ENCODE peak calls at places on chromosomes 12 and 14, in eight cellular contexts. I is kidney, Y is C1 segment of cervical spinal cord, Q is NCI-H2029, J is adipocyte, K is HCEC 1CT, B is choroid plexus epithelial cell, X is cerebellar cortex. R is an unnamed sample.
A peak's percentile ranks its signal among the peaks of the same experiment; 100 is the strongest.

GRCh38 chr12:9051156-9051545 is 61.8 kb downstream of the KLRG1 start:
- DNase-seq in I (no peak), Y (no peak), Q (no peak), J (no peak), K (no peak), B (no peak), X (no peak), R (no peak)

GRCh38 chr12:68481181-68481941 is 129.3 kb upstream of the RAP1B start:
- DNase-seq in I (no peak), Y (no peak), Q (no peak), J (peak; percentile 38), K (no peak), B (no peak), X (no peak), R (peak; percentile 42)

GRCh38 chr12:126353604-126354003 is 1288.4 kb downstream of the AACS start:
- DNase-seq in I (no peak), Y (no peak), Q (no peak), J (no peak), K (no peak), B (no peak), X (no peak), R (no peak)

GRCh38 chr14:52551696-52552062 is 626 bp downstream of the TXNDC16 start:
- DNase-seq in I (no peak), Y (peak; percentile 22), Q (peak; percentile 30), J (peak; percentile 63), K (peak; percentile 42), B (peak; percentile 67), X (peak; percentile 71), R (peak; percentile 72)

GRCh38 chr12:11580125-11580751 is 69.2 kb upstream of the ETV6 start:
- DNase-seq in I (no peak), Y (no peak), Q (no peak), J (peak; percentile 88), K (peak; percentile 43), B (peak; percentile 87), X (no peak), R (peak; percentile 82)

GRCh38 chr12:10364839-10365681 is 24.8 kb downstream of the KLRK1 start:
- DNase-seq in I (peak; percentile 58), Y (peak; percentile 52), Q (peak; percentile 87), J (peak; percentile 90), K (peak; percentile 77), B (peak; percentile 94), X (peak; percentile 84), R (peak; percentile 85)

GRCh38 chr14:100383727-100384158 is 60.6 kb downstream of the SLC25A47 start:
- DNase-seq in I (no peak), Y (no peak), Q (no peak), J (peak; percentile 85), K (peak; percentile 42), B (peak; percentile 71), X (peak; percentile 81), R (peak; percentile 63)

GRCh38 chr12:32501835-32502333 is 102.5 kb downstream of the FGD4 start:
- DNase-seq in I (no peak), Y (peak; percentile 37), Q (peak; percentile 41), J (peak; percentile 65), K (peak; percentile 50), B (peak; percentile 92), X (peak; percentile 85), R (no peak)

GRCh38 chr12:68856510-68856909 is 48.5 kb downstream of the MDM2 start:
- DNase-seq in I (no peak), Y (no peak), Q (no peak), J (peak; percentile 26), K (no peak), B (no peak), X (no peak), R (no peak)

GRCh38 chr14:49464885-49465284 is 121.3 kb downstream of the RPS29 start:
- DNase-seq in I (no peak), Y (no peak), Q (no peak), J (no peak), K (no peak), B (peak; percentile 3), X (peak; percentile 12), R (peak; percentile 5)

GRCh38 chr12:45148619-45149018 is 67.3 kb upstream of the ANO6 start:
- DNase-seq in I (no peak), Y (no peak), Q (no peak), J (no peak), K (no peak), B (no peak), X (no peak), R (no peak)

GRCh38 chr12:53695148-53696138 is 19.6 kb upstream of the ATP5MC2 start:
- DNase-seq in I (peak; percentile 77), Y (no peak), Q (no peak), J (peak; percentile 75), K (peak; percentile 65), B (peak; percentile 73), X (no peak), R (no peak)

GRCh38 chr14:105861985-105862465 is 335.6 kb downstream of the TMEM121 start:
- DNase-seq in I (peak; percentile 37), Y (no peak), Q (no peak), J (no peak), K (no peak), B (no peak), X (no peak), R (peak; percentile 89)

GRCh38 chr12:9992296-9992695 is 6.6 kb downstream of the CLEC1B start:
- DNase-seq in I (no peak), Y (no peak), Q (no peak), J (no peak), K (no peak), B (no peak), X (no peak), R (no peak)

GRCh38 chr12:128903231-128903630 is 50.0 kb downstream of the GLT1D1 start:
- DNase-seq in I (no peak), Y (no peak), Q (no peak), J (no peak), K (no peak), B (no peak), X (no peak), R (no peak)

GRCh38 chr12:130200445-130200844 is 38.2 kb downstream of the FZD10 start:
- DNase-seq in I (no peak), Y (no peak), Q (no peak), J (no peak), K (no peak), B (no peak), X (no peak), R (no peak)

GRCh38 chr12:115922952-115923564 is 354.4 kb downstream of the MED13L start:
- DNase-seq in I (no peak), Y (no peak), Q (no peak), J (peak; percentile 15), K (no peak), B (peak; percentile 21), X (peak; percentile 9), R (peak; percentile 69)

GRCh38 chr14:68535404-68536024 is 257.4 kb downstream of the ZFP36L1 start:
- DNase-seq in I (no peak), Y (no peak), Q (no peak), J (peak; percentile 62), K (peak; percentile 96), B (peak; percentile 56), X (no peak), R (no peak)

GRCh38 chr12:20547788-20548575 is 147.2 kb upstream of the SLCO1C1 start:
- DNase-seq in I (no peak), Y (no peak), Q (no peak), J (peak; percentile 77), K (no peak), B (peak; percentile 74), X (peak; percentile 28), R (no peak)

GRCh38 chr12:87491598-87491997 is 537.6 kb downstream of the C12orf50 start:
- DNase-seq in I (no peak), Y (no peak), Q (no peak), J (no peak), K (no peak), B (no peak), X (no peak), R (no peak)

GRCh38 chr14:21780429-21781084 is 106.9 kb upstream of the OR4E1 start:
- DNase-seq in I (no peak), Y (no peak), Q (no peak), J (no peak), K (no peak), B (no peak), X (no peak), R (no peak)

GRCh38 chr12:4579305-4580097 is 17.5 kb downstream of the DYRK4 start:
- DNase-seq in I (no peak), Y (no peak), Q (no peak), J (peak; percentile 44), K (peak; percentile 39), B (peak; percentile 47), X (no peak), R (peak; percentile 58)

GRCh38 chr12:78473136-78473535 is 391.4 kb upstream of the SYT1 start:
- DNase-seq in I (no peak), Y (no peak), Q (no peak), J (peak; percentile 34), K (peak; percentile 25), B (peak; percentile 70), X (peak; percentile 68), R (no peak)

GRCh38 chr12:47930634-47931033 is 25.8 kb upstream of the VDR start:
- DNase-seq in I (no peak), Y (no peak), Q (no peak), J (no peak), K (no peak), B (no peak), X (no peak), R (no peak)

GRCh38 chr12:47679785-47680184 is 26.0 kb downstream of the RPAP3 start:
- DNase-seq in I (no peak), Y (no peak), Q (no peak), J (no peak), K (no peak), B (no peak), X (no peak), R (no peak)

GRCh38 chr12:49534806-49535278 is 4.0 kb upstream of the KCNH3 start:
- DNase-seq in I (no peak), Y (no peak), Q (no peak), J (no peak), K (no peak), B (no peak), X (no peak), R (no peak)

GRCh38 chr12:41106315-41106714 is 81.8 kb upstream of the PDZRN4 start:
- DNase-seq in I (no peak), Y (no peak), Q (no peak), J (no peak), K (no peak), B (no peak), X (no peak), R (no peak)

GRCh38 chr12:130672122-130672825 is 43.8 kb downstream of the RIMBP2 start:
- DNase-seq in I (no peak), Y (no peak), Q (no peak), J (no peak), K (no peak), B (no peak), X (no peak), R (no peak)

GRCh38 chr14:100065161-100065871 is at the start of gene EVL:
- DNase-seq in I (peak; percentile 79), Y (no peak), Q (no peak), J (no peak), K (no peak), B (no peak), X (no peak), R (peak; percentile 96)

GRCh38 chr14:65281991-65282908 is 130.3 kb upstream of the FUT8 start:
- DNase-seq in I (no peak), Y (peak; percentile 66), Q (no peak), J (peak; percentile 64), K (peak; percentile 87), B (peak; percentile 83), X (peak; percentile 21), R (no peak)

GRCh38 chr12:67052981-67053380 is 216.2 kb upstream of the CAND1 start:
- DNase-seq in I (no peak), Y (no peak), Q (no peak), J (peak; percentile 18), K (no peak), B (no peak), X (no peak), R (no peak)

GRCh38 chr14:51783765-51784164 is 76.6 kb upstream of the GNG2 start:
- DNase-seq in I (no peak), Y (no peak), Q (no peak), J (peak; percentile 85), K (peak; percentile 77), B (peak; percentile 69), X (no peak), R (no peak)

GRCh38 chr12:79451988-79452387 is 238.8 kb downstream of the PAWR start:
- DNase-seq in I (peak; percentile 76), Y (no peak), Q (no peak), J (peak; percentile 94), K (peak; percentile 92), B (peak; percentile 96), X (peak; percentile 88), R (no peak)

GRCh38 chr12:25040593-25040992 is 91.7 kb upstream of the BCAT1 start:
- DNase-seq in I (no peak), Y (no peak), Q (no peak), J (no peak), K (no peak), B (no peak), X (no peak), R (no peak)

R was measured in KBM-7.